ENCODE peak calls at places on chromosomes 3 and 15, in four cellular contexts. X is pancreas, R is heart left ventricle, E is hepatocyte. U is an unnamed sample. For H3K36me3, the result is how much of the 10 kb centered on the place peaks cover.

GRCh38 chr15:52199271-52199670 is 8.1 kb upstream of the GNB5 start:
- DNase-seq in E (no peak), X (no peak), R (no peak), U (no peak)

GRCh38 chr15:39266882-39267281 is 314.0 kb upstream of the THBS1 start:
- DNase-seq in E (no peak), X (no peak), R (no peak), U (no peak)

GRCh38 chr3:167958141-167958540 is 137.6 kb downstream of the GOLIM4 start:
- DNase-seq in X (no peak), R (no peak), E (no peak), U (no peak)

GRCh38 chr15:61499371-61499770 is 270.3 kb upstream of the RORA start:
- DNase-seq in R (no peak), X (no peak), E (no peak), U (peak)

GRCh38 chr3:129121792-129122696 is at the start of gene RAB43:
- DNase-seq in X (peak), R (peak), E (peak), U (peak)

GRCh38 chr3:157754415-157754814 is 251.2 kb upstream of the VEPH1 start:
- DNase-seq in R (no peak), E (no peak), X (no peak), U (no peak)

GRCh38 chr3:59043391-59043790 is 6.4 kb downstream of the CFAP20DC start:
- DNase-seq in E (no peak), R (no peak), X (no peak), U (no peak)

GRCh38 chr15:28093761-28094535 is 5.2 kb downstream of the OCA2 start:
- DNase-seq in R (no peak), E (no peak), X (no peak), U (no peak)

GRCh38 chr3:184543848-184544512 is 17.6 kb upstream of the EPHB3 start:
- DNase-seq in E (peak), X (peak), R (peak), U (peak)

GRCh38 chr3:56365905-56366640 is 102.2 kb downstream of the ERC2 start:
- DNase-seq in X (no peak), R (no peak), E (no peak), U (no peak)

GRCh38 chr15:77409259-77410156 is 10.4 kb downstream of the PEAK1 start:
- DNase-seq in E (no peak), R (no peak), X (no peak), U (no peak)

GRCh38 chr3:86782271-86782670 is 208.7 kb downstream of the VGLL3 start:
- DNase-seq in E (no peak), R (no peak), X (no peak), U (no peak)

GRCh38 chr15:79539426-79539825 is 107.3 kb downstream of the MINAR1 start:
- DNase-seq in R (no peak), X (no peak), E (no peak), U (no peak)

GRCh38 chr3:175692256-175692655 is 833.1 kb downstream of the NAALADL2 start:
- DNase-seq in E (no peak), R (no peak), X (no peak), U (no peak)

GRCh38 chr3:32175607-32176197 is 62.8 kb upstream of the CMTM8 start:
- DNase-seq in X (no peak), E (peak), R (no peak), U (no peak)

GRCh38 chr3:21140785-21141184 is 610.2 kb downstream of the ZNF385D start:
- DNase-seq in R (no peak), E (no peak), X (no peak), U (no peak)

GRCh38 chr15:100891316-100892012 is 11.8 kb downstream of the ALDH1A3 start:
- DNase-seq in E (no peak), X (no peak), R (no peak), U (no peak)

GRCh38 chr15:77527164-77527778 is 105.4 kb downstream of the LINGO1 start:
- DNase-seq in X (no peak), R (peak), E (peak), U (peak)

GRCh38 chr3:14524311-14524711 is 15.8 kb downstream of the GRIP2 start:
- DNase-seq in X (no peak), E (no peak), R (peak), U (no peak)

GRCh38 chr3:138078096-138078495 is 37.3 kb downstream of the DZIP1L start:
- DNase-seq in E (no peak), X (no peak), R (no peak), U (peak)

GRCh38 chr15:40333922-40334492 is 6.7 kb downstream of the CCDC9B start:
- DNase-seq in X (no peak), R (peak), E (peak), U (no peak)

GRCh38 chr3:196796317-196796716 is 56.7 kb downstream of the PAK2 start:
- DNase-seq in R (no peak), E (no peak), X (no peak), U (no peak)

GRCh38 chr3:165753560-165753959 is 83.7 kb downstream of the BCHE start:
- DNase-seq in R (no peak), E (no peak), X (no peak), U (peak)

GRCh38 chr3:45604999-45605398 is 10.4 kb downstream of the LIMD1 start:
- DNase-seq in X (no peak), E (no peak), R (no peak), U (no peak)
- H3K36me3 ChIP-seq in X (under half), E (under half), R (under half), U (under half)

GRCh38 chr3:48465531-48466378 is 19.2 kb downstream of the ATRIP start:
- DNase-seq in X (peak), R (peak), E (peak), U (peak)
- H3K36me3 ChIP-seq in X (under half), R (under half), E (under half), U (under half)

GRCh38 chr3:125017406-125017805 is 38.4 kb downstream of the HEG1 start:
- DNase-seq in X (no peak), R (no peak), E (no peak), U (no peak)
- H3K36me3 ChIP-seq in X (under half), R (half or more), E (under half), U (half or more)

DNA sequence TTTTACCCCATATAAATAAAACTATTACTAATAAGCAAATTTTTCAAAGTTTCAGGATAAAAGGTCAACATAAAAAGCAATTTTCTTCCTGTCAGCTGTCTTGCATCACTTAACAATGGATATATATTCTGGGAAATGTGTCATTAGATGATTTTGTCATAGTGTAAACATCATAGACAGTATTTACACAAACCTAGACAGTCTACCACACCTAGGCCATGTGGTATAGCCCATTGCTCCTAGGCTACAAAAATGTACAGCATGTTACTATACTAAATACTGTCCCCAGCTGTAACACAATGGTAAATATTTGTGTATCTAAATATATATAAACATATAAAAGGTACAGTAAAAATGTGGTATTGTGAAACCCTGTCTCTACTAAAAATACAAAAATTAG is 156.7 kb downstream of the ANO10 start:
- DNase-seq in X (no peak), R (no peak), E (no peak), U (no peak)
- H3K36me3 ChIP-seq in X (under half), R (under half), E (under half), U (under half)

U was measured in MG63.